ENCODE peak calls at places on chromosomes 12 and 14, in ten cellular contexts. One of them, this sample, is unnamed. For H3K36me3, the result is how much of the 10 kb centered on the place peaks cover.

GRCh38 chr12:78964521-78964920 is 99.9 kb downstream of the SYT1 start:
- DNase-seq in transverse colon: no peak
- DNase-seq in ascending aorta: no peak
- DNase-seq in psoas muscle: no peak
- DNase-seq in IMR-90: no peak
- DNase-seq in heart left ventricle: no peak
- DNase-seq in CD4-positive, CD25-positive, alpha-beta regulatory T cell: no peak
- DNase-seq in PC-9: no peak
- DNase-seq in stomach: no peak
- DNase-seq in lung: no peak
- DNase-seq in this sample: no peak

GRCh38 chr12:29546000-29546399 is 48.5 kb upstream of the OVCH1 start:
- DNase-seq in transverse colon: no peak
- DNase-seq in ascending aorta: no peak
- DNase-seq in psoas muscle: peak
- DNase-seq in IMR-90: peak
- DNase-seq in heart left ventricle: peak
- DNase-seq in CD4-positive, CD25-positive, alpha-beta regulatory T cell: no peak
- DNase-seq in PC-9: no peak
- DNase-seq in stomach: no peak
- DNase-seq in lung: no peak
- DNase-seq in this sample: no peak

GRCh38 chr14:23640524-23641141 is 4.5 kb downstream of the DHRS2 start:
- DNase-seq in transverse colon: peak
- DNase-seq in ascending aorta: no peak
- DNase-seq in psoas muscle: no peak
- DNase-seq in IMR-90: peak
- DNase-seq in heart left ventricle: peak
- DNase-seq in CD4-positive, CD25-positive, alpha-beta regulatory T cell: no peak
- DNase-seq in PC-9: peak
- DNase-seq in stomach: no peak
- DNase-seq in lung: no peak
- DNase-seq in this sample: peak

GRCh38 chr12:3326850-3327780 is 163.9 kb upstream of the PRMT8 start:
- DNase-seq in transverse colon: no peak
- DNase-seq in ascending aorta: no peak
- DNase-seq in psoas muscle: peak
- DNase-seq in IMR-90: no peak
- DNase-seq in heart left ventricle: peak
- DNase-seq in CD4-positive, CD25-positive, alpha-beta regulatory T cell: no peak
- DNase-seq in PC-9: no peak
- DNase-seq in stomach: no peak
- DNase-seq in lung: no peak
- DNase-seq in this sample: no peak

GRCh38 chr14:65263161-65263788 is 149.3 kb upstream of the FUT8 start:
- DNase-seq in transverse colon: no peak
- DNase-seq in ascending aorta: no peak
- DNase-seq in psoas muscle: no peak
- DNase-seq in IMR-90: peak
- DNase-seq in heart left ventricle: no peak
- DNase-seq in CD4-positive, CD25-positive, alpha-beta regulatory T cell: no peak
- DNase-seq in PC-9: no peak
- DNase-seq in stomach: no peak
- DNase-seq in lung: no peak
- DNase-seq in this sample: no peak

GRCh38 chr12:66065146-66065545 is 65.4 kb downstream of the LLPH start:
- DNase-seq in transverse colon: no peak
- DNase-seq in ascending aorta: no peak
- DNase-seq in psoas muscle: no peak
- DNase-seq in IMR-90: peak
- DNase-seq in heart left ventricle: no peak
- DNase-seq in CD4-positive, CD25-positive, alpha-beta regulatory T cell: no peak
- DNase-seq in PC-9: no peak
- DNase-seq in stomach: no peak
- DNase-seq in lung: no peak
- DNase-seq in this sample: no peak

GRCh38 chr12:67524861-67525499 is 123.6 kb upstream of the DYRK2 start:
- DNase-seq in transverse colon: no peak
- DNase-seq in ascending aorta: no peak
- DNase-seq in psoas muscle: no peak
- DNase-seq in IMR-90: no peak
- DNase-seq in heart left ventricle: peak
- DNase-seq in CD4-positive, CD25-positive, alpha-beta regulatory T cell: no peak
- DNase-seq in PC-9: no peak
- DNase-seq in stomach: no peak
- DNase-seq in lung: no peak
- DNase-seq in this sample: peak

GRCh38 chr14:55638665-55639064 is 58.7 kb downstream of the KTN1 start:
- DNase-seq in transverse colon: no peak
- DNase-seq in ascending aorta: no peak
- DNase-seq in psoas muscle: no peak
- DNase-seq in IMR-90: no peak
- DNase-seq in heart left ventricle: no peak
- DNase-seq in CD4-positive, CD25-positive, alpha-beta regulatory T cell: no peak
- DNase-seq in PC-9: no peak
- DNase-seq in stomach: no peak
- DNase-seq in lung: no peak
- DNase-seq in this sample: no peak

GRCh38 chr12:27332407-27333310 is at the start of gene BMAL2:
- DNase-seq in transverse colon: peak
- DNase-seq in ascending aorta: peak
- DNase-seq in psoas muscle: peak
- DNase-seq in IMR-90: peak
- DNase-seq in heart left ventricle: peak
- DNase-seq in CD4-positive, CD25-positive, alpha-beta regulatory T cell: peak
- DNase-seq in PC-9: no peak
- DNase-seq in stomach: peak
- DNase-seq in lung: no peak
- DNase-seq in this sample: peak

DNA sequence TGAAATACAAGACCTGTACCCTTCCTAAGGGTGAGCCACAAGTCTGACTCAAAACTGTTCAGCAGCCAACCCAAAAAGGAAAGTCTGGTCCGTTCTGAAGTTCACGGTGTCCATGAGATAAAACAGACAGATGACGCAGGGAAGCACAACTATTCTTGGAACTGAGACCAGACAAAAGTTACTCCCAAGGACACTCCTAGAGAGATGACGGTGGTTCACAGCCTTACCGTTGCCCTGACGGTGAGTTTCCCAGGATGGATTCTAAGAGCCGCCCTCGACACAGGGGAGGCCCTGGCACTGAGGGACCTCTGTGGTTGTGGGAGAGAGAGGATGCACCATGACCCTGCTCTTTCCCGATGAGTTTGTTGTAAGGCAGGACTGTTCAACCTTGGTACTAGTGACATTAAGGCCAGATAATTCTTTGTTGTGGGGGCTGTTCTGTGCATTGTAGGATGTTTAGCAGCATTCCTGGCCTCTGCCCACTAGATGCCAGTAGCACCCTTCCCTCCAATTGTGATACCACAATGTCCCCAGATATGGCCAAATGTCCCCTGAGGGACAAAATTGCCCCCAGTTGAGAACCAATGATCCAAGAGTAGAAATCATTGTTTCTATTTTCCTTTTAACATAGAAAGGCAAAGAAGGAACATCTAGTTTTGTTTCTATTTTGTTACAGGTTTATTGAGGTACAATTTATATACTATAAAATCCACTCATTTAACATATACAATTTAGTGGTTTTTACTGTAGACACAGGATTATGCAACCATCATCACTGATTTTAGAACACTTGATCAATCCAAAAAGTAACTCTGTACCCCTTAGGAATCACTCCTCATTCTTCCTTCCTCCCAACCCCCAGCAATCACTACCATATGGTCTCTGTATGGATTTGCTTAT is 23.0 kb downstream of the OR10P1 start:
- DNase-seq in transverse colon: peak
- DNase-seq in ascending aorta: no peak
- DNase-seq in psoas muscle: no peak
- DNase-seq in IMR-90: peak
- DNase-seq in heart left ventricle: peak
- DNase-seq in CD4-positive, CD25-positive, alpha-beta regulatory T cell: no peak
- DNase-seq in PC-9: no peak
- DNase-seq in stomach: no peak
- DNase-seq in lung: no peak
- DNase-seq in this sample: peak
- H3K27ac ChIP-seq in transverse colon: peak
- H3K27ac ChIP-seq in ascending aorta: no peak
- H3K27ac ChIP-seq in psoas muscle: peak
- H3K27ac ChIP-seq in IMR-90: no peak
- H3K27ac ChIP-seq in heart left ventricle: peak
- H3K27ac ChIP-seq in CD4-positive, CD25-positive, alpha-beta regulatory T cell: no peak
- H3K27ac ChIP-seq in PC-9: no peak
- H3K27ac ChIP-seq in stomach: no peak
- H3K27ac ChIP-seq in lung: no peak
- H3K27ac ChIP-seq in this sample: peak

DNA sequence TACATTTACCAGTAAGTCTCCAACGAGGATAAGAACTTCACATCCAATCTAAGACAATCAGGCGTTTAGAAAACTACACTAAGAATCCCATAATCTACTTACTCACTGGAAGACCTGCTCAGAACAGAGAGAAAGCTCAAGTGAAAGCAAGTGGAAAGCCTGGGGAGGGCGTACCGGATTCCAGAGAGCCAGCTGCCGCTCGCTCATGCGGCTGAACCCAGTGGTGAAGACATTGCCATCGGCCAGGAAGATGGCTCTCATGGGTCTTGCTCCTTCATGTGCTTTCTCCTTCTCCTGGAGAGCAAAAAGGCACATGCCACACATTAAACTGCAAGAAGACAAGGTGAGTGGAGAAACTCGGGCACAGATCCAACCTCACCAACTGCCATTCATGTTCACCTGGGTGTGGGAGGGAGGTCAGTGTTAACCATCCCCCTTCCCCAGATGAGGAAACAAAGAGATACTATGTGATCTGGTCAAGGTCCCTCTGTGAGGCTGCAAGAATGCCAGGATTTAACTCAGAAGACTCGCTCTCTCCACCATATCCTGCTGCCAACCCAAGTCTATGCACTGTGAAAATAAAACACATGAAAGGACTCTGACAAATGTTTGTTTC is 23.5 kb upstream of the SELPLG start:
- DNase-seq in transverse colon: no peak
- DNase-seq in ascending aorta: no peak
- DNase-seq in psoas muscle: no peak
- DNase-seq in IMR-90: no peak
- DNase-seq in heart left ventricle: no peak
- DNase-seq in CD4-positive, CD25-positive, alpha-beta regulatory T cell: no peak
- DNase-seq in PC-9: no peak
- DNase-seq in stomach: no peak
- DNase-seq in lung: no peak
- DNase-seq in this sample: no peak
- H3K36me3 ChIP-seq in transverse colon: under half
- H3K36me3 ChIP-seq in ascending aorta: half or more
- H3K36me3 ChIP-seq in psoas muscle: half or more
- H3K36me3 ChIP-seq in IMR-90: under half
- H3K36me3 ChIP-seq in heart left ventricle: half or more
- H3K36me3 ChIP-seq in CD4-positive, CD25-positive, alpha-beta regulatory T cell: under half
- H3K36me3 ChIP-seq in PC-9: under half
- H3K36me3 ChIP-seq in stomach: half or more
- H3K36me3 ChIP-seq in lung: under half
- H3K36me3 ChIP-seq in this sample: under half

GRCh38 chr12:50533203-50533584 is 28.4 kb downstream of the DIP2B start:
- DNase-seq in transverse colon: no peak
- DNase-seq in ascending aorta: no peak
- DNase-seq in psoas muscle: no peak
- DNase-seq in IMR-90: no peak
- DNase-seq in heart left ventricle: no peak
- DNase-seq in CD4-positive, CD25-positive, alpha-beta regulatory T cell: peak
- DNase-seq in PC-9: no peak
- DNase-seq in stomach: no peak
- DNase-seq in lung: no peak
- DNase-seq in this sample: no peak
- H3K27ac ChIP-seq in transverse colon: peak
- H3K27ac ChIP-seq in ascending aorta: no peak
- H3K27ac ChIP-seq in psoas muscle: peak
- H3K27ac ChIP-seq in IMR-90: peak
- H3K27ac ChIP-seq in heart left ventricle: peak
- H3K27ac ChIP-seq in CD4-positive, CD25-positive, alpha-beta regulatory T cell: peak
- H3K27ac ChIP-seq in PC-9: peak
- H3K27ac ChIP-seq in stomach: peak
- H3K27ac ChIP-seq in lung: no peak
- H3K27ac ChIP-seq in this sample: no peak

GRCh38 chr12:57850924-57851323 is 4.4 kb upstream of the CTDSP2 start:
- DNase-seq in transverse colon: no peak
- DNase-seq in ascending aorta: no peak
- DNase-seq in psoas muscle: no peak
- DNase-seq in IMR-90: no peak
- DNase-seq in heart left ventricle: peak
- DNase-seq in CD4-positive, CD25-positive, alpha-beta regulatory T cell: no peak
- DNase-seq in PC-9: no peak
- DNase-seq in stomach: no peak
- DNase-seq in lung: no peak
- DNase-seq in this sample: no peak

GRCh38 chr12:57852620-57853509 is 6.3 kb upstream of the CTDSP2 start:
- DNase-seq in transverse colon: peak
- DNase-seq in ascending aorta: peak
- DNase-seq in psoas muscle: peak
- DNase-seq in IMR-90: no peak
- DNase-seq in heart left ventricle: peak
- DNase-seq in CD4-positive, CD25-positive, alpha-beta regulatory T cell: no peak
- DNase-seq in PC-9: no peak
- DNase-seq in stomach: no peak
- DNase-seq in lung: peak
- DNase-seq in this sample: no peak

GRCh38 chr12:57852195-57852594 is 5.7 kb upstream of the CTDSP2 start:
- DNase-seq in transverse colon: no peak
- DNase-seq in ascending aorta: peak
- DNase-seq in psoas muscle: peak
- DNase-seq in IMR-90: no peak
- DNase-seq in heart left ventricle: peak
- DNase-seq in CD4-positive, CD25-positive, alpha-beta regulatory T cell: no peak
- DNase-seq in PC-9: no peak
- DNase-seq in stomach: no peak
- DNase-seq in lung: no peak
- DNase-seq in this sample: peak

GRCh38 chr12:57851552-57852186 is 5.1 kb upstream of the CTDSP2 start:
- DNase-seq in transverse colon: no peak
- DNase-seq in ascending aorta: no peak
- DNase-seq in psoas muscle: no peak
- DNase-seq in IMR-90: no peak
- DNase-seq in heart left ventricle: no peak
- DNase-seq in CD4-positive, CD25-positive, alpha-beta regulatory T cell: no peak
- DNase-seq in PC-9: no peak
- DNase-seq in stomach: no peak
- DNase-seq in lung: no peak
- DNase-seq in this sample: no peak

DNA sequence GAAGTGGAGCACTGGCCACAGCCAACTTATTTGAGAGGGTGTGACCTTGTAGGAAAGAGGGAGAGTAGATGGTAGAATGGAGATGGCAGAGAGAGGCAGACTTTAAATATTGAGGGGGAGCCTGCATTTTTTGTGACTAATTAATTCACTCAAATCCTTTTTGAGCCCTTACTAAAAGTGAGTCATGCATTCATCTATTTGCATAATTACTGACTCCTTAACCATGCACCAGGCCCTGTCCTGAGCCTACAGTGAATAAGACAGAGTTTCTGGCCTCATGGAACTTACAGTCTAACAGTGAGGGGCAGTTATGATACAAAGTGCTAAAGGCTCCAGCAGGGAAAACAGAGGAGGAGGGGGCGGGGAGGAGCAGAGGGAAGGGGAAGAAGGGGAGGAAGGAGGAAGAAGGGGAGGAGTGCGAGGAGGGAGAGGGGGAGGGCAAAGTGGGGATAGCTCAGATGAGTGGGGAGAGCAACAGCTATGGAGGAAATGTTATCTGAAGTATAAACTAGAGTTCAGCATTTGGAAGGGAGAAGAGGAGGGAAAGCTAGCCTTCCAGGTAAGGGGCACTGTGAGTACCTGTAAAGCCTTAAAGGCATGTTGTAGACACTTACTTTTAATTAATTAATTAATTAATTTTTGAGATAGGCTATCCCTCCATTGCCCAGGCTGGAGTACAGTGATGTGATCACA is 7.5 kb upstream of the CTDSP2 start:
- DNase-seq in transverse colon: no peak
- DNase-seq in ascending aorta: no peak
- DNase-seq in psoas muscle: no peak
- DNase-seq in IMR-90: no peak
- DNase-seq in heart left ventricle: no peak
- DNase-seq in CD4-positive, CD25-positive, alpha-beta regulatory T cell: no peak
- DNase-seq in PC-9: no peak
- DNase-seq in stomach: no peak
- DNase-seq in lung: no peak
- DNase-seq in this sample: no peak
- H3K36me3 ChIP-seq in transverse colon: under half
- H3K36me3 ChIP-seq in ascending aorta: under half
- H3K36me3 ChIP-seq in psoas muscle: under half
- H3K36me3 ChIP-seq in IMR-90: under half
- H3K36me3 ChIP-seq in heart left ventricle: under half
- H3K36me3 ChIP-seq in CD4-positive, CD25-positive, alpha-beta regulatory T cell: under half
- H3K36me3 ChIP-seq in PC-9: under half
- H3K36me3 ChIP-seq in stomach: under half
- H3K36me3 ChIP-seq in lung: under half
- H3K36me3 ChIP-seq in this sample: under half